ENCODE peak calls at places on chromosomes 11 and 22, in five cellular contexts. N, G, B, C and Z are unnamed samples. For H3K9me2, the result is how much of the 10 kb centered on the place peaks cover.

GRCh38 chr22:50270302-50271010 is at the start of gene MAPK11:
- DNase-seq in N (peak), G (peak), B (peak), C (no peak), Z (peak)

GRCh38 chr11:71465054-71465453 is 12.1 kb downstream of the NADSYN1 start:
- DNase-seq in N (no peak), G (no peak), B (no peak), C (no peak), Z (no peak)

GRCh38 chr11:34986883-34987525 is 70.6 kb downstream of the PDHX start:
- DNase-seq in N (no peak), G (no peak), B (no peak), C (no peak), Z (no peak)

GRCh38 chr11:2138075-2138435 is 1.1 kb downstream of the IGF2 start:
- DNase-seq in N (no peak), G (no peak), B (peak), C (no peak), Z (no peak)

GRCh38 chr11:40134820-40135219 is 1324.6 kb downstream of the LRRC4C start:
- DNase-seq in N (no peak), G (no peak), B (no peak), C (no peak), Z (no peak)

GRCh38 chr11:65651589-65652510 is 10.9 kb downstream of the RELA start:
- DNase-seq in N (peak), G (peak), B (peak), C (no peak), Z (no peak)

GRCh38 chr22:50014655-50015401 is 2.3 kb upstream of the IL17REL start:
- DNase-seq in N (no peak), G (no peak), B (peak), C (no peak), Z (no peak)

GRCh38 chr11:105315287-105315686 is 175.7 kb upstream of the CARD18 start:
- DNase-seq in N (no peak), G (peak), B (peak), C (no peak), Z (peak)

GRCh38 chr22:46696225-46696518 is 41.9 kb downstream of the CERK start:
- DNase-seq in N (no peak), G (no peak), B (no peak), C (no peak), Z (no peak)

GRCh38 chr11:77147668-77148321 is 19.7 kb downstream of the MYO7A start:
- DNase-seq in N (peak), G (no peak), B (peak), C (no peak), Z (no peak)

GRCh38 chr11:110798231-110798630 is 86.0 kb upstream of the ARHGAP20 start:
- DNase-seq in N (no peak), G (no peak), B (no peak), C (no peak), Z (no peak)

GRCh38 chr22:31248138-31248745 is 36.1 kb downstream of the LIMK2 start:
- DNase-seq in N (peak), G (peak), B (peak), C (no peak), Z (peak)

GRCh38 chr11:92449222-92449621 is 224.6 kb downstream of the FAT3 start:
- DNase-seq in N (no peak), G (no peak), B (no peak), C (no peak), Z (no peak)

GRCh38 chr11:72812604-72812967 is 1.6 kb upstream of the ATG16L2 start:
- DNase-seq in N (no peak), G (peak), B (no peak), C (no peak), Z (no peak)

GRCh38 chr11:117145393-117145761 is 1.3 kb downstream of the PAFAH1B2 start:
- DNase-seq in N (peak), G (peak), B (peak), C (no peak), Z (no peak)

GRCh38 chr11:61815790-61816735 is 740 bp downstream of the FADS1 start:
- DNase-seq in N (peak), G (peak), B (peak), C (peak), Z (peak)

GRCh38 chr11:16572946-16573345 is 165.5 kb upstream of the C11orf58 start:
- DNase-seq in N (no peak), G (no peak), B (no peak), C (no peak), Z (no peak)

GRCh38 chr11:35969089-35970046 is 25.5 kb downstream of the LDLRAD3 start:
- DNase-seq in N (no peak), G (peak), B (no peak), C (no peak), Z (no peak)

GRCh38 chr22:17997456-17997855 is 26.9 kb downstream of the MICAL3 start:
- DNase-seq in N (peak), G (peak), B (no peak), C (no peak), Z (peak)

GRCh38 chr22:30250713-30251267 is 4.2 kb upstream of the LIF start:
- DNase-seq in N (peak), G (peak), B (no peak), C (no peak), Z (no peak)

GRCh38 chr11:111066861-111067260 is 178.7 kb upstream of the POU2AF2 start:
- DNase-seq in N (no peak), G (peak), B (no peak), C (no peak), Z (no peak)

GRCh38 chr11:5364214-5364613 is 12.9 kb downstream of the OR51B6 start:
- DNase-seq in N (peak), G (no peak), B (no peak), C (no peak), Z (no peak)

DNA sequence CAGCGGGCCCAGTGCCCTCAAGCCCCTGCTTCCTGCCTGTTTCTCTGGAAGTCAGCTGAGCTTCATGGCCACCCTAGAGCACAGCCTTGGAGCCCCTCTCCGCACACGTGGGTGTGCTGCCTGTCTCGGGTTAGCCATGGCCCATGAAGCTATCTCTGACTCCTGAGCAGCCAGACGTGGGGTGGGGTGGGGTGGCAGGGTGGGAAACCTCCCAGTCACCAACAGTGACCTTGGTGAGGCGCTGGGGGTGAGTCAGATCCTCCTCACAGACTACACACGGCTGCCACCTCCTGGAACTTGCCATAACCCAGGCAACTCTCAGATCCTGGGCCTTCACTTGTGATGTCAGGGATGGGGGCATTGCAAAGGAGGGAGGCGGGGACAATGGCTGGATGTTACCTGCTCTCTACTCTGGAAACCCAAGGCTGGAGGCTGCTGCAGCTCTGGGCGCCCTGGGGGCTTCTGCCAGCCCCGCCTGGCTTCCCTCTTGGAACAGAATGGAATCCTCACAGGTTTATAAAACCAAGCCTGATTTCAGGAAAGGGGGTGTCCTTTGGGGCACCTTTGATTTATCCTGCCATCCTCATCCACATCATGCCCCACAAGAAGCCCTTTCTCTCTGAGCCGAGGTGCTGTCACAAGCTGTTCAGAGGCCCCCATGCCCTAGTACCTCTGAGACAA is 88.4 kb downstream of the SNX19 start:
- DNase-seq in N (peak), G (peak), B (peak), C (peak), Z (peak)
- H2AFZ ChIP-seq in N (peak), G (peak), B (peak), C (no peak), Z (no peak)

GRCh38 chr11:85414175-85414574 is 213.0 kb downstream of the DLG2 start:
- DNase-seq in N (no peak), G (no peak), B (no peak), C (no peak), Z (no peak)
- H3K9me2 ChIP-seq in N (under half), G (under half), B (under half), C (under half), Z (under half)

GRCh38 chr11:118223992-118224391 is 819 bp downstream of the JAML start:
- DNase-seq in N (no peak), G (no peak), B (no peak), C (no peak), Z (peak)

GRCh38 chr11:118223576-118223975 is 1.2 kb downstream of the JAML start:
- DNase-seq in N (no peak), G (no peak), B (no peak), C (no peak), Z (no peak)

GRCh38 chr11:118221419-118221818 is 3.4 kb downstream of the JAML start:
- DNase-seq in N (no peak), G (no peak), B (no peak), C (no peak), Z (no peak)

GRCh38 chr11:118224512-118225180 is at the start of gene JAML:
- DNase-seq in N (no peak), G (no peak), B (no peak), C (no peak), Z (peak)

DNA sequence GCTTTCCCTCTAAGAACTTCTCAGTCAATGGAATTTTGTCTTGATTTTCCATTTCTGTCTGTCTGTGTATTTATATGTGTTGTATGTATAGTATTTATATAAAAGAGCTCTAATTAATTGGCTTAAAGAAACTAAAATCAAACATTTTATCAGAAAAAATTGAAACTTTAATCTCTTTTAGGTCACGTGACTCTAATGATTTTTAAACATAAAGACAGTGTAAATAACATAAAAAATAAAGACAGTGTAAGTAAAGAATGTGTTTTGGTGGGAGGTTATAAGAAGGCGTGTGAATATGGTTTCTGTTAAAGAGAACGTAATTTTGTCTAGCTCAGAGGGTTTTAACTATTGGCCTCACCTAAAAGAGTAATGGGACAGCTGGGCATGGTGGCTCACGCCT is 2.4 kb downstream of the JAML start:
- DNase-seq in N (no peak), G (no peak), B (no peak), C (no peak), Z (no peak)
- H2AFZ ChIP-seq in N (no peak), G (no peak), B (no peak), C (no peak), Z (no peak)

GRCh38 chr11:10272132-10272531 is 21.9 kb downstream of the SBF2 start:
- DNase-seq in N (peak), G (peak), B (no peak), C (no peak), Z (no peak)
- H3K9me2 ChIP-seq in N (under half), G (under half), B (under half), C (under half), Z (under half)